ENCODE peak calls at places on chromosomes 7 and 10, in nine cellular contexts. J, E, H, B, D, A, K, V and T are unnamed samples.

GRCh38 chr7:150891740-150892139 is 39.4 kb downstream of the AOC1 start:
- DNase-seq in K (no peak), D (no peak), H (no peak), V (no peak), A (no peak), B (no peak), J (no peak), E (no peak), T (no peak)

GRCh38 chr10:77077546-77077945 is 560.1 kb downstream of the KCNMA1 start:
- DNase-seq in E (no peak), K (no peak), A (no peak), H (no peak), J (no peak), D (no peak), B (no peak), V (no peak), T (no peak)

GRCh38 chr7:46461334-46461777 is 540.3 kb upstream of the IGFBP3 start:
- DNase-seq in J (no peak), E (no peak), A (no peak), D (no peak), V (no peak), B (no peak), K (no peak), H (peak; percentile 61), T (no peak)

GRCh38 chr10:31761156-31761555 is 167.5 kb downstream of the ARHGAP12 start:
- DNase-seq in V (no peak), E (no peak), A (no peak), H (no peak), J (no peak), K (no peak), D (no peak), B (no peak), T (no peak)

GRCh38 chr10:129956902-129957673 is 7.0 kb downstream of the EBF3 start:
- DNase-seq in J (no peak), A (peak; percentile 86), B (peak; percentile 48), E (no peak), K (no peak), H (no peak), V (no peak), D (no peak), T (no peak)

GRCh38 chr10:91185239-91185875 is 35.1 kb upstream of the PCGF5 start:
- DNase-seq in K (no peak), B (no peak), A (peak; percentile 73), H (peak; percentile 78), D (no peak), E (peak; percentile 58), V (no peak), J (no peak), T (no peak)

GRCh38 chr7:114629762-114630161 is 215.1 kb downstream of the FOXP2 start:
- DNase-seq in A (no peak), H (no peak), E (no peak), D (no peak), K (no peak), B (peak; percentile 24), J (no peak), V (no peak), T (no peak)

GRCh38 chr7:155313082-155313481 is 15.4 kb downstream of the INSIG1 start:
- DNase-seq in J (no peak), V (no peak), B (no peak), H (no peak), A (peak; percentile 31), D (no peak), E (no peak), K (no peak), T (no peak)

GRCh38 chr10:7551289-7551688 is 115.5 kb downstream of the ITIH5 start:
- DNase-seq in E (no peak), D (no peak), J (no peak), V (no peak), H (no peak), B (no peak), K (no peak), A (no peak), T (no peak)

GRCh38 chr10:129110780-129111179 is 356.3 kb upstream of the MGMT start:
- DNase-seq in H (no peak), J (no peak), B (no peak), V (no peak), D (no peak), E (no peak), A (no peak), K (no peak), T (no peak)

GRCh38 chr10:71727429-71728217 is 8.0 kb upstream of the C10orf105 start:
- DNase-seq in V (peak; percentile 68), B (no peak), D (peak; percentile 59), E (peak; percentile 81), H (no peak), J (peak; percentile 92), K (peak; percentile 62), A (no peak), T (no peak)

GRCh38 chr7:33276325-33276724 is 147.0 kb downstream of the BBS9 start:
- DNase-seq in K (no peak), D (no peak), B (no peak), E (no peak), J (no peak), V (no peak), A (no peak), H (no peak), T (no peak)

GRCh38 chr10:32253300-32253699 is 93.7 kb downstream of the EPC1 start:
- DNase-seq in J (peak; percentile 41), V (no peak), H (no peak), D (no peak), A (peak; percentile 42), E (no peak), K (no peak), B (no peak), T (peak; percentile 73)

GRCh38 chr10:14578060-14578952 is 196.4 kb downstream of the FAM107B start:
- DNase-seq in J (no peak), K (no peak), A (no peak), H (peak; percentile 47), D (no peak), B (no peak), E (no peak), V (no peak), T (peak; percentile 92)

GRCh38 chr10:14581553-14581952 is 193.1 kb downstream of the FAM107B start:
- DNase-seq in V (no peak), B (no peak), E (no peak), D (no peak), J (no peak), A (no peak), K (no peak), H (no peak), T (no peak)

GRCh38 chr10:14583252-14583651 is 191.4 kb downstream of the FAM107B start:
- DNase-seq in E (no peak), K (no peak), D (no peak), B (no peak), V (no peak), H (no peak), J (no peak), A (no peak), T (no peak)

GRCh38 chr10:14579405-14579804 is 195.3 kb downstream of the FAM107B start:
- DNase-seq in J (no peak), V (no peak), K (no peak), D (no peak), B (no peak), H (no peak), A (no peak), E (no peak), T (no peak)

DNA sequence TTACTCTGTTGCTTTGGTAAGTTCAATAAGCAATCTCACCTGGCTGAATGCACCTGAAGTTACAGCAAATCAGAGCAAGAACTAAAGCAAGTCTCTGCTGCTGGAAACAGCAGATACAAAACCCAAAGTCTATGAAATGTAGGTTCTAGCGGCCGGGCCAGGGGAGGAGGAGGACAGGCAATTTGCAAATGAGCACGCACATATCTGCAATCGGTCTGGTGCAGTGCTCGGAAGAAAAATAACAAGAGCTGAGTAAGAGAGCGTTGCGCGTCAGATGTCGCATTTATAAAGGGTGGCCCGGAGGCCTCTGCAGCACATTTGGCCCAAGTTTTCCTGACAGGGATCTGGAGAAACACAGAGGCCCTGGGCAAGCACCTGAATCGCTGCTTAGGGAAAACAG is 193.8 kb downstream of the FAM107B start:
- DNase-seq in J (no peak), A (no peak), B (no peak), D (no peak), K (no peak), E (no peak), H (no peak), V (no peak), T (no peak)
- H3K4me1 ChIP-seq in J (no peaks in the 10 kb centered on the region), A (peaks cover 16% of the 10 kb centered on the region), B (peaks cover 9% of the 10 kb centered on the region), D (peaks cover 15% of the 10 kb centered on the region), K (peaks cover 17% of the 10 kb centered on the region), E (no peaks in the 10 kb centered on the region), H (peaks cover 5% of the 10 kb centered on the region), V (peaks cover 5% of the 10 kb centered on the region), T (peaks cover 86% of the 10 kb centered on the region)

DNA sequence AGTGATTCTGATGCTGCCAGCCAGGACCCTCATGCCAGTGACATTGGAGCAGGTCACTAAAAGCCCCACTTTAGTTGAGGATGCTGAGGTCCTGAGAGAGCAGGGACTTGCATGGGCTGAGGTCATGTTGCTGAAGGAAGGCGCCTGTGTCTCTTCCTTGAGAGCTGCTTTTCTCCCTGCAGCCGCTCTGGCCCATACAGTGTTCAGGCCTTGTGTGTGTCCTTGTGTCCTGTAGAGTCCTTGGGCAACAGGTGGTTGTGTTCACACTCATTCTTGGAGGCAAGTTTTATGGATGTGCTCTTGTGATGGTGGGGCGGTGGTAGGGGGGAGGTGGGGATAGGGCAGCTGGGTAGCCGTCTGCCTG is 33.3 kb downstream of the TSPAN14 start:
- DNase-seq in A (peak; percentile 3), B (no peak), H (no peak), V (no peak), J (no peak), K (no peak), D (peak; percentile 64), E (no peak), T (no peak)
- H3K4me1 ChIP-seq in A (peaks cover 4% of the 10 kb centered on the region), B (peaks cover 25% of the 10 kb centered on the region), H (no peaks in the 10 kb centered on the region), V (no peaks in the 10 kb centered on the region), J (peaks cover 21% of the 10 kb centered on the region), K (peaks cover 47% of the 10 kb centered on the region), D (peaks cover 26% of the 10 kb centered on the region), E (peaks cover 21% of the 10 kb centered on the region), T (peaks cover 49% of the 10 kb centered on the region)

DNA sequence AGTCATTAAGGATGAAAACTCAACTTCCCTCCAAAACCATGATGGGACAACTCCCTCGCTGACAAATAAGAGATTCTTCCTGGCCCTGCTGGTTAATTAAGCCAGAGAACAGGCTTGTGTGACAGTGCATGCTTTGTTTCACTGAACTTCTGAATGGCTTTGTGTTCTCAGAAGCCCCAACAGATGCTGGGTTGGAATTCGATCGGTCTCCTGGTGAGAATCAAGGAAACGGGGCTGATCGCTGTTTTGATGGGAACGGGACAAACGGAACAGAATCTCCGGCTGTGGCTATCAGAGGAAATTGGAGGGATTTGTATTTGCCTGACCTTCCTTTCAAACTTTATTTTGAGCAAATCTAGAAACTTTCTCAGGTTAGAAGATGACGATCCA is 145.0 kb downstream of the RNF216 start:
- DNase-seq in D (no peak), A (no peak), E (no peak), B (peak; percentile 80), J (no peak), K (no peak), H (peak; percentile 23), V (no peak), T (no peak)
- H3K4me1 ChIP-seq in D (peaks cover 7% of the 10 kb centered on the region), A (peaks cover 44% of the 10 kb centered on the region), E (peaks cover 40% of the 10 kb centered on the region), B (peaks cover 59% of the 10 kb centered on the region), J (peaks cover 19% of the 10 kb centered on the region), K (peaks cover 12% of the 10 kb centered on the region), H (peaks cover 35% of the 10 kb centered on the region), V (peaks cover 21% of the 10 kb centered on the region), T (peaks cover 32% of the 10 kb centered on the region)

DNA sequence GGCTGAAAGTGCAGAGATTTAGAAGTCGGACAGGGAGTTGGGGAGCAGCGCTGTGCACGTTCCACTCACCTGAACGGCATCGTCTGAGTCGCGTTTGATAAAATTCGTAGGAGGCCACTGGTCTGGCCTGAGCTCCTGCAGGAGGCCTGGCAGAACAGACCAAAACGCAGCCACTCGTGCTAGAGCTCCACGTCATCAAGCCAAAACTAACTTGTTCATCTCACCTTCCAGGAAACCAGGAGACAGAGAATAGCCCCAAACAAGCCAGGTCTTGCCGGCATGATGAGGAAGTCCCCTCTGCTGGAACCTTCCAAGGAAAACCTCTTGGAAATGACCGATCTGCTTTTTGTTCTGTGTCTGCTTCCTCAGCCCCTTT is 43.4 kb upstream of the DNAJB6 start:
- DNase-seq in V (no peak), H (no peak), J (no peak), A (no peak), E (no peak), K (no peak), B (no peak), D (no peak), T (no peak)
- H3K4me1 ChIP-seq in V (no peaks in the 10 kb centered on the region), H (no peaks in the 10 kb centered on the region), J (no peaks in the 10 kb centered on the region), A (no peaks in the 10 kb centered on the region), E (no peaks in the 10 kb centered on the region), K (no peaks in the 10 kb centered on the region), B (no peaks in the 10 kb centered on the region), D (no peaks in the 10 kb centered on the region), T (peaks cover 12% of the 10 kb centered on the region)